ENCODE peak calls at places on chromosomes 6 and 20, in five cellular contexts. One of them, this sample, is unnamed.

GRCh38 chr6:33050013-33050800 is 23.2 kb downstream of the HLA-DPA1 start:
- DNase-seq in H1: no peak
- DNase-seq in HepG2: no peak
- DNase-seq in K562: no peak
- DNase-seq in GM12878: no peak
- DNase-seq in this sample: no peak

GRCh38 chr6:75855047-75855446 is 106.0 kb downstream of the MYO6 start:
- DNase-seq in H1: no peak
- DNase-seq in HepG2: peak; percentile 59
- DNase-seq in K562: peak; percentile 21
- DNase-seq in GM12878: no peak
- DNase-seq in this sample: peak; percentile 48

GRCh38 chr6:169782966-169783760 is 31.7 kb downstream of the ERMARD start:
- DNase-seq in H1: no peak
- DNase-seq in HepG2: no peak
- DNase-seq in K562: no peak
- DNase-seq in GM12878: no peak
- DNase-seq in this sample: no peak

GRCh38 chr6:155273438-155273837 is 9.6 kb downstream of the CLDN20 start:
- DNase-seq in H1: no peak
- DNase-seq in HepG2: no peak
- DNase-seq in K562: no peak
- DNase-seq in GM12878: no peak
- DNase-seq in this sample: no peak

GRCh38 chr20:14866841-14867514 is 529.6 kb upstream of the FLRT3 start:
- DNase-seq in H1: no peak
- DNase-seq in HepG2: peak; percentile 53
- DNase-seq in K562: no peak
- DNase-seq in GM12878: no peak
- DNase-seq in this sample: no peak

GRCh38 chr6:20235041-20235440 is 22.8 kb upstream of the MBOAT1 start:
- DNase-seq in H1: no peak
- DNase-seq in HepG2: no peak
- DNase-seq in K562: no peak
- DNase-seq in GM12878: no peak
- DNase-seq in this sample: no peak

GRCh38 chr6:34056301-34056700 is 89.6 kb downstream of the GRM4 start:
- DNase-seq in H1: peak; percentile 54
- DNase-seq in HepG2: no peak
- DNase-seq in K562: peak; percentile 97
- DNase-seq in GM12878: no peak
- DNase-seq in this sample: peak; percentile 68

GRCh38 chr6:41718828-41719227 is 16.6 kb downstream of the TFEB start:
- DNase-seq in H1: no peak
- DNase-seq in HepG2: no peak
- DNase-seq in K562: no peak
- DNase-seq in GM12878: no peak
- DNase-seq in this sample: no peak

GRCh38 chr6:160040527-160041264 is 71.8 kb downstream of the IGF2R start:
- DNase-seq in H1: no peak
- DNase-seq in HepG2: no peak
- DNase-seq in K562: no peak
- DNase-seq in GM12878: no peak
- DNase-seq in this sample: no peak

GRCh38 chr6:53986165-53986720 is 125.0 kb upstream of the MLIP start:
- DNase-seq in H1: no peak
- DNase-seq in HepG2: peak; percentile 46
- DNase-seq in K562: no peak
- DNase-seq in GM12878: no peak
- DNase-seq in this sample: peak; percentile 34

GRCh38 chr6:18503588-18504231 is 116.6 kb downstream of the RNF144B start:
- DNase-seq in H1: peak; percentile 23
- DNase-seq in HepG2: peak; percentile 80
- DNase-seq in K562: peak; percentile 39
- DNase-seq in GM12878: peak; percentile 35
- DNase-seq in this sample: peak; percentile 61

GRCh38 chr6:153787341-153787606 is 251.8 kb upstream of the OPRM1 start:
- DNase-seq in H1: no peak
- DNase-seq in HepG2: peak; percentile 31
- DNase-seq in K562: no peak
- DNase-seq in GM12878: no peak
- DNase-seq in this sample: no peak

GRCh38 chr20:34907616-34908469 is 31.4 kb downstream of the ACSS2 start:
- DNase-seq in H1: no peak
- DNase-seq in HepG2: peak; percentile 26
- DNase-seq in K562: no peak
- DNase-seq in GM12878: no peak
- DNase-seq in this sample: peak; percentile 90

GRCh38 chr6:133609404-133610270 is 279.3 kb upstream of the TCF21 start:
- DNase-seq in H1: no peak
- DNase-seq in HepG2: peak; percentile 88
- DNase-seq in K562: no peak
- DNase-seq in GM12878: no peak
- DNase-seq in this sample: peak; percentile 85

GRCh38 chr6:40347571-40348011 is 239.6 kb downstream of the LRFN2 start:
- DNase-seq in H1: no peak
- DNase-seq in HepG2: no peak
- DNase-seq in K562: no peak
- DNase-seq in GM12878: no peak
- DNase-seq in this sample: no peak

GRCh38 chr20:63766695-63767426 is 27.3 kb downstream of the SLC2A4RG start:
- DNase-seq in H1: no peak
- DNase-seq in HepG2: no peak
- DNase-seq in K562: no peak
- DNase-seq in GM12878: no peak
- DNase-seq in this sample: no peak

DNA sequence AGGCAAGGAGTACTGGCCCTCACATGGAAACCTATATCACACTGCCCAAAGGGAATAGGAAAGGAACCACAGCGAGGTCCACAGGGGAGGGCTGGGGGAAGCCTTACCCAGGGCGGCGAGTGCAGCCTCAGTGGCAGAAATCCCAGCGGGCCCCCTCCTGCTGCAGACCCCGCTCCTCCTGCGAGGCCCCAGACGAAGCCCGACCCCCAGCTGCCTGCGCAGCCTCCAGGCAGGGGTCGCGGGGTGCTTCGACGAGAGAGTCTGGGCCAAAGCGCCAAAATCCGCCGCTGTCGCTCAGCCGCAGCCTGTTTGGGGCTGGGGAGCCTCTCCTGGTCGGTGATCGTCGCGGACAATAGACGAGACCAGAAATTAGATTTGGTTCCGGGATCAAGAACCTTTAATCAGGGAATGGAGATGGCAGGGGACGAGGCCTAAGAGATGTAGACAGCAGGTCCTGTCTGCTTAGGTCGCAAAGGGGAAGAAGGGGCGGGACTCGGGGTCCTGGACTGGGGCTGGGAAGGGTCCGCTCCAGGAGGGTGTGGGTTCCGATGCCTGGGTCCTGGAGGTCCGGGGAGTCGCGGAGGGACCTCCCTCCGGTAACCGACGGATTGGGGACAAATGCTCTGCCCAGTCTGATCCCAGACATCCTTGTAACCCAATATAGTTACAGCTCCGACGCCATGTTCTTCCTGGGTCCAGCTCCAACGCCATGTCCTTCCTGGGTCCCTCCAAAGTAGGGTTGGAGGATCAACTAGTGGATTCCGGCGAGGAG is 36.4 kb upstream of the HLA-E start:
- DNase-seq in H1: no peak
- DNase-seq in HepG2: no peak
- DNase-seq in K562: no peak
- DNase-seq in GM12878: no peak
- DNase-seq in this sample: no peak
- TF ChIP-seq EZH2 in H1: no peak
- TF ChIP-seq EZH2 in HepG2: no peak
- TF ChIP-seq EZH2 in K562: no peak
- TF ChIP-seq EZH2 in GM12878: no peak
- TF ChIP-seq EZH2 in this sample: no peak

GRCh38 chr20:10225439-10226080 is 6.9 kb downstream of the SNAP25 start:
- DNase-seq in H1: no peak
- DNase-seq in HepG2: peak; percentile 54
- DNase-seq in K562: peak; percentile 8
- DNase-seq in GM12878: no peak
- DNase-seq in this sample: no peak
- TF ChIP-seq CTCF in H1: no peak
- TF ChIP-seq CTCF in HepG2: peak; percentile 47
- TF ChIP-seq CTCF in K562: peak; percentile 27
- TF ChIP-seq CTCF in GM12878: no peak
- TF ChIP-seq CTCF in this sample: peak; percentile 46

GRCh38 chr6:78502386-78502887 is 364.9 kb upstream of the IRAK1BP1 start:
- DNase-seq in H1: no peak
- DNase-seq in HepG2: no peak
- DNase-seq in K562: no peak
- DNase-seq in GM12878: no peak
- DNase-seq in this sample: no peak

GRCh38 chr6:78500299-78501089 is 366.9 kb upstream of the IRAK1BP1 start:
- DNase-seq in H1: no peak
- DNase-seq in HepG2: no peak
- DNase-seq in K562: no peak
- DNase-seq in GM12878: no peak
- DNase-seq in this sample: no peak

GRCh38 chr6:78511019-78511418 is 356.3 kb upstream of the IRAK1BP1 start:
- DNase-seq in H1: no peak
- DNase-seq in HepG2: no peak
- DNase-seq in K562: no peak
- DNase-seq in GM12878: no peak
- DNase-seq in this sample: no peak

GRCh38 chr6:78505178-78505577 is 362.2 kb upstream of the IRAK1BP1 start:
- DNase-seq in H1: no peak
- DNase-seq in HepG2: no peak
- DNase-seq in K562: no peak
- DNase-seq in GM12878: no peak
- DNase-seq in this sample: no peak
- TF ChIP-seq ATF3 in H1: no peak
- TF ChIP-seq ATF3 in HepG2: no peak
- TF ChIP-seq ATF3 in K562: no peak
- TF ChIP-seq ATF3 in GM12878: no peak
- TF ChIP-seq ATF3 in this sample: no peak

GRCh38 chr6:108133594-108134179 is 32.1 kb upstream of the NR2E1 start:
- DNase-seq in H1: peak; percentile 79
- DNase-seq in HepG2: peak; percentile 86
- DNase-seq in K562: peak; percentile 36
- DNase-seq in GM12878: no peak
- DNase-seq in this sample: peak; percentile 66
- TF ChIP-seq EZH2 in H1: peak; percentile 43
- TF ChIP-seq EZH2 in HepG2: no peak
- TF ChIP-seq EZH2 in K562: no peak
- TF ChIP-seq EZH2 in GM12878: no peak
- TF ChIP-seq EZH2 in this sample: no peak

GRCh38 chr20:38725959-38726848 is 1.9 kb downstream of the SLC32A1 start:
- DNase-seq in H1: no peak
- DNase-seq in HepG2: peak; percentile 75
- DNase-seq in K562: peak; percentile 75
- DNase-seq in GM12878: no peak
- DNase-seq in this sample: no peak
- TF ChIP-seq CTCF in H1: peak; percentile 85
- TF ChIP-seq CTCF in HepG2: peak; percentile 93
- TF ChIP-seq CTCF in K562: peak; percentile 63
- TF ChIP-seq CTCF in GM12878: peak; percentile 74
- TF ChIP-seq CTCF in this sample: no peak

GRCh38 chr20:62208061-62208804 is 11.8 kb downstream of the HRH3 start:
- DNase-seq in H1: no peak
- DNase-seq in HepG2: no peak
- DNase-seq in K562: no peak
- DNase-seq in GM12878: no peak
- DNase-seq in this sample: no peak

GRCh38 chr20:62211216-62211615 is 8.9 kb downstream of the HRH3 start:
- DNase-seq in H1: no peak
- DNase-seq in HepG2: no peak
- DNase-seq in K562: no peak
- DNase-seq in GM12878: no peak
- DNase-seq in this sample: no peak

GRCh38 chr20:62210496-62210855 is 9.6 kb downstream of the HRH3 start:
- DNase-seq in H1: no peak
- DNase-seq in HepG2: no peak
- DNase-seq in K562: no peak
- DNase-seq in GM12878: no peak
- DNase-seq in this sample: no peak

GRCh38 chr20:62209850-62210495 is 10.1 kb downstream of the HRH3 start:
- DNase-seq in H1: no peak
- DNase-seq in HepG2: no peak
- DNase-seq in K562: no peak
- DNase-seq in GM12878: no peak
- DNase-seq in this sample: no peak

GRCh38 chr20:62208805-62209755 is 11.0 kb downstream of the HRH3 start:
- DNase-seq in H1: no peak
- DNase-seq in HepG2: peak; percentile 63
- DNase-seq in K562: peak; percentile 73
- DNase-seq in GM12878: no peak
- DNase-seq in this sample: no peak
- TF ChIP-seq ATF3 in H1: no peak
- TF ChIP-seq ATF3 in HepG2: peak; percentile 30
- TF ChIP-seq ATF3 in K562: no peak
- TF ChIP-seq ATF3 in GM12878: no peak
- TF ChIP-seq ATF3 in this sample: no peak

GRCh38 chr6:166310634-166311033 is 2.4 kb upstream of the PRR18 start:
- DNase-seq in H1: no peak
- DNase-seq in HepG2: no peak
- DNase-seq in K562: no peak
- DNase-seq in GM12878: no peak
- DNase-seq in this sample: no peak

GRCh38 chr6:166307082-166307980 is 861 bp downstream of the PRR18 start:
- DNase-seq in H1: no peak
- DNase-seq in HepG2: no peak
- DNase-seq in K562: no peak
- DNase-seq in GM12878: no peak
- DNase-seq in this sample: no peak

GRCh38 chr6:166307981-166308768 is at the start of gene PRR18:
- DNase-seq in H1: no peak
- DNase-seq in HepG2: no peak
- DNase-seq in K562: no peak
- DNase-seq in GM12878: peak; percentile 42
- DNase-seq in this sample: no peak

GRCh38 chr6:166309977-166310376 is 1.8 kb upstream of the PRR18 start:
- DNase-seq in H1: no peak
- DNase-seq in HepG2: no peak
- DNase-seq in K562: no peak
- DNase-seq in GM12878: no peak
- DNase-seq in this sample: no peak

DNA sequence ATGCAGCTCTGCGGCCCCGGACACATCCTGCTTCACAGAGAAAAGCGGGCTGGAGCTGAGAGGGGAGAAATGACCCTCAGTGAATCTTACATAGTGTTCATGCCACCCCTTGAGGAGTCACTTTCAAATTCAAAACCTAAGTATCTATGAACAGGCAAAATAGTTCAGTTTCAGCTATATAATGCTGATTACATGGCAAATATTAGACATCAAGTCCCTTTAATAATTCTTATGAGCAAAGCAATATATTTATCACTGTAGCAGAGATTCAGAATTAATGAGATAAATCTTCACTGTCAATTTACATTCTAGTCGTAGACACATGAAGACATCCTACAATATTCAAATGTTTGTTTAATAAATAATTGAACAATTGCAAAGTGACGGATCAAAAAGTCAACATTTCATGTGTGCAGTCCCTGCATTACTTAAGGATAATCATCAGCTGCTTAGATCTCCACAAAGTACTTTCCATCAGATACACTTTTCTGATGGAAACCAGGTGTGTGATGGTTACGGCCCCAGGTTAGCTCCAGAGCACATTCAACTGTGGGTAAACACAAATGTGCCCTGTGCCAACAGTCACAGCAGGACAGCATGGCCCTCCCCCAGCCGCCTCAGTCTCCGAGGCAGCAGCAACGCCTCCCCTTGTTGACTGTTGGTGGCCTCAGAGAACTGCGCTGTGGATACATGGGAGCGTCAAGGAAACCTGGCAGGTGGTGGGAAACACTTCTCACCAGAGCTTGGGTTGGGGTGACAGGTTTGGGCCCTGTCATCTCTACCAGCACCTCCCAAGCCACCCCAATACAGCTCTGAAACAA is 787 bp upstream of the PRR18 start:
- DNase-seq in H1: no peak
- DNase-seq in HepG2: peak; percentile 36
- DNase-seq in K562: no peak
- DNase-seq in GM12878: no peak
- DNase-seq in this sample: no peak
- TF ChIP-seq EZH2 in H1: no peak
- TF ChIP-seq EZH2 in HepG2: peak; percentile 60
- TF ChIP-seq EZH2 in K562: no peak
- TF ChIP-seq EZH2 in GM12878: no peak
- TF ChIP-seq EZH2 in this sample: no peak

This sample was measured in HCT116.